ENCODE peak calls at places on chromosomes 5 and 9, in six cellular contexts. O is A549, Y is ovary, D is body of pancreas, K is prostate gland, P is adrenal gland. U is an unnamed sample.

GRCh38 chr5:81778642-81779041 is 27.7 kb upstream of the SSBP2 start:
- DNase-seq in D (no peak), K (no peak), P (no peak), O (no peak), Y (no peak), U (peak; percentile 10)

GRCh38 chr9:18861599-18862546 is 171.1 kb downstream of the SAXO1 start:
- DNase-seq in P (no peak), O (no peak), K (no peak), D (no peak), Y (peak; percentile 64), U (no peak)

GRCh38 chr5:34674226-34674625 is 18.1 kb downstream of the RAI14 start:
- DNase-seq in Y (no peak), D (no peak), K (no peak), O (no peak), P (no peak), U (no peak)

GRCh38 chr5:115511632-115512031 is 32.9 kb downstream of the FEM1C start:
- DNase-seq in D (no peak), O (no peak), P (no peak), Y (no peak), K (no peak), U (no peak)

GRCh38 chr5:107456281-107456715 is 214.4 kb downstream of the EFNA5 start:
- DNase-seq in O (no peak), D (no peak), Y (no peak), K (peak; percentile 39), P (no peak), U (no peak)

GRCh38 chr9:36892279-36892678 is 141.8 kb downstream of the PAX5 start:
- DNase-seq in Y (no peak), P (no peak), O (no peak), D (no peak), K (no peak), U (no peak)

GRCh38 chr9:38000332-38000731 is 68.7 kb downstream of the SHB start:
- DNase-seq in P (no peak), K (no peak), D (no peak), O (no peak), Y (no peak), U (no peak)

GRCh38 chr9:136023401-136024225 is 62.4 kb upstream of the UBAC1 start:
- DNase-seq in Y (peak; percentile 87), P (peak; percentile 65), K (no peak), O (no peak), D (peak; percentile 35), U (no peak)

GRCh38 chr9:27205198-27205597 is 91.8 kb downstream of the EQTN start:
- DNase-seq in K (no peak), O (no peak), P (no peak), D (no peak), Y (no peak), U (no peak)

GRCh38 chr5:44774279-44774880 is 34.4 kb upstream of the MRPS30 start:
- DNase-seq in O (peak; percentile 49), K (no peak), P (no peak), D (peak; percentile 11), Y (no peak), U (no peak)

GRCh38 chr9:137672907-137673791 is 54.3 kb downstream of the EHMT1 start:
- DNase-seq in O (peak; percentile 68), Y (peak; percentile 43), K (peak; percentile 64), P (no peak), D (peak; percentile 64), U (peak; percentile 77)

GRCh38 chr5:55218966-55219365 is 8.1 kb downstream of the MCIDAS start:
- DNase-seq in K (peak; percentile 88), D (peak; percentile 96), P (no peak), Y (no peak), O (no peak), U (no peak)

GRCh38 chr9:4923141-4923540 is 61.9 kb upstream of the JAK2 start:
- DNase-seq in P (no peak), Y (no peak), D (no peak), K (no peak), O (no peak), U (no peak)

GRCh38 chr5:140673187-140673976 is at the start of gene DND1:
- DNase-seq in K (no peak), P (no peak), D (no peak), Y (no peak), O (no peak), U (no peak)

GRCh38 chr5:36111238-36111637 is 40.4 kb downstream of the LMBRD2 start:
- DNase-seq in O (no peak), K (no peak), D (no peak), P (no peak), Y (no peak), U (no peak)

GRCh38 chr5:15968994-15969393 is 210.6 kb downstream of the MARCHF11 start:
- DNase-seq in K (no peak), Y (no peak), P (no peak), O (no peak), D (no peak), U (no peak)

GRCh38 chr5:1300581-1301083 is 5.8 kb upstream of the TERT start:
- DNase-seq in D (no peak), P (no peak), K (no peak), O (no peak), Y (no peak), U (no peak)

GRCh38 chr5:142929602-142930001 is 159.4 kb downstream of the ARHGAP26 start:
- DNase-seq in D (no peak), K (no peak), O (no peak), P (no peak), Y (no peak), U (no peak)

GRCh38 chr9:16870606-16871357 is at the start of gene BNC2:
- DNase-seq in P (peak; percentile 28), O (peak; percentile 62), K (peak; percentile 14), D (no peak), Y (peak; percentile 73), U (peak; percentile 42)

GRCh38 chr9:16873131-16873787 is 2.8 kb upstream of the BNC2 start:
- DNase-seq in K (no peak), Y (no peak), D (no peak), P (no peak), O (peak; percentile 20), U (no peak)

GRCh38 chr9:16869961-16870605 is 387 bp downstream of the BNC2 start:
- DNase-seq in P (no peak), Y (peak; percentile 38), K (no peak), O (peak; percentile 39), D (no peak), U (no peak)

GRCh38 chr9:16869140-16869903 is 1.1 kb downstream of the BNC2 start:
- DNase-seq in O (no peak), D (no peak), P (no peak), Y (peak; percentile 62), K (no peak), U (no peak)

GRCh38 chr9:16871358-16872151 is 1.1 kb upstream of the BNC2 start:
- DNase-seq in D (no peak), K (peak; percentile 14), O (peak; percentile 62), Y (peak; percentile 55), P (peak; percentile 40), U (peak; percentile 35)
- TF ChIP-seq POLR2A in D (no peak), K (no peak), O (peak; percentile 7), Y (no peak), P (no peak), U (no peak)

GRCh38 chr9:128702445-128702948 is at the start of gene PKN3:
- DNase-seq in K (peak; percentile 72), P (peak; percentile 86), D (peak; percentile 86), O (peak; percentile 89), Y (peak; percentile 83), U (peak; percentile 99)
- TF ChIP-seq POLR2A in K (no peak), P (no peak), D (peak; percentile 40), O (peak; percentile 25), Y (peak; percentile 22), U (no peak)

GRCh38 chr9:131667576-131667975 is 72.3 kb downstream of the RAPGEF1 start:
- DNase-seq in O (no peak), D (no peak), K (no peak), Y (no peak), P (no peak), U (no peak)

GRCh38 chr9:131666779-131667178 is 73.1 kb downstream of the RAPGEF1 start:
- DNase-seq in O (no peak), K (no peak), P (no peak), D (no peak), Y (no peak), U (no peak)

GRCh38 chr9:131669234-131670172 is 70.4 kb downstream of the RAPGEF1 start:
- DNase-seq in Y (no peak), D (no peak), O (no peak), P (no peak), K (no peak), U (no peak)

GRCh38 chr9:131668439-131669233 is 71.2 kb downstream of the RAPGEF1 start:
- DNase-seq in P (no peak), D (peak; percentile 63), K (no peak), O (no peak), Y (no peak), U (no peak)

GRCh38 chr9:131668057-131668438 is 71.8 kb downstream of the RAPGEF1 start:
- DNase-seq in D (no peak), K (no peak), P (no peak), O (no peak), Y (no peak), U (no peak)
- TF ChIP-seq POLR2A in D (no peak), K (no peak), P (no peak), O (no peak), Y (no peak), U (no peak)

GRCh38 chr9:122264360-122265264 is at the start of the genes MRRF and RBM18:
- DNase-seq in O (peak; percentile 95), P (peak; percentile 91), K (peak; percentile 81), Y (peak; percentile 85), D (peak; percentile 90), U (peak; percentile 95)
- TF ChIP-seq POLR2A in O (peak; percentile 73), P (peak; percentile 53), K (peak; percentile 69), Y (peak; percentile 74), D (peak; percentile 68), U (peak; percentile 93)